ENCODE peak calls at places on chromosome 1, in five cellular contexts. G is H9, X is NCI-H1105 treated with DMSO at 0.1 percent for 48 hours, M is endothelial cell, B is fibroblast of mammary gland. L is an unnamed sample.

GRCh38 chr1:157069596-157069995 is 24.1 kb upstream of the ARHGEF11 start:
- DNase-seq in G (no peak), B (no peak), M (no peak), X (no peak), L (no peak)

GRCh38 chr1:203229471-203230178 is at the start of gene CHIT1:
- DNase-seq in B (peak; percentile 34), M (no peak), G (no peak), X (no peak), L (no peak)

GRCh38 chr1:6447818-6448748 is 17.9 kb downstream of the TNFRSF25 start:
- DNase-seq in M (no peak), X (peak; percentile 96), B (no peak), G (peak; percentile 98), L (no peak)

GRCh38 chr1:248695451-248696132 is 7.0 kb downstream of the OR14I1 start:
- DNase-seq in B (peak; percentile 3), G (no peak), X (no peak), M (no peak), L (no peak)

GRCh38 chr1:228350831-228351781 is 55.5 kb downstream of the TRIM11 start:
- DNase-seq in B (no peak), M (no peak), G (no peak), X (no peak), L (no peak)

GRCh38 chr1:186605762-186606350 is 74.4 kb downstream of the PTGS2 start:
- DNase-seq in G (peak; percentile 79), M (peak; percentile 58), X (peak; percentile 52), B (peak; percentile 73), L (no peak)

GRCh38 chr1:101288491-101288944 is 51.7 kb downstream of the S1PR1 start:
- DNase-seq in X (peak; percentile 69), M (peak; percentile 58), B (peak; percentile 91), G (peak; percentile 43), L (peak; percentile 29)

GRCh38 chr1:22717038-22717758 is 6.6 kb downstream of the EPHB2 start:
- DNase-seq in M (no peak), G (no peak), B (no peak), X (peak; percentile 65), L (no peak)

GRCh38 chr1:41917835-41918449 is 780 bp downstream of the HIVEP3 start:
- DNase-seq in B (no peak), X (peak; percentile 64), G (peak; percentile 56), M (peak; percentile 44), L (no peak)

GRCh38 chr1:234288946-234289345 is 84.3 kb upstream of the COA6 start:
- DNase-seq in G (no peak), B (no peak), M (no peak), X (no peak), L (no peak)

GRCh38 chr1:22186316-22186715 is 43.4 kb upstream of the WNT4 start:
- DNase-seq in X (no peak), B (no peak), G (no peak), M (no peak), L (no peak)

GRCh38 chr1:177934927-177935326 is 34.9 kb downstream of the SEC16B start:
- DNase-seq in M (no peak), X (no peak), B (no peak), G (no peak), L (no peak)

GRCh38 chr1:46533179-46533864 is 18.1 kb downstream of the KNCN start:
- DNase-seq in M (peak; percentile 35), X (peak; percentile 68), B (peak; percentile 18), G (no peak), L (no peak)

GRCh38 chr1:29197590-29197924 is 15.9 kb upstream of the SRSF4 start:
- DNase-seq in B (peak; percentile 53), X (peak; percentile 51), M (peak; percentile 27), G (peak; percentile 72), L (no peak)

GRCh38 chr1:174974711-174975111 is 25.0 kb upstream of the CACYBP start:
- DNase-seq in M (no peak), G (no peak), X (no peak), B (peak; percentile 27), L (no peak)

GRCh38 chr1:3014041-3014440 is 7.2 kb upstream of the ACTRT2 start:
- DNase-seq in B (no peak), M (no peak), X (no peak), G (no peak), L (no peak)

GRCh38 chr1:30912913-30913652 is 4.5 kb upstream of the SDC3 start:
- DNase-seq in M (no peak), B (no peak), X (no peak), G (peak; percentile 22), L (no peak)

GRCh38 chr1:159089184-159089791 is 12.7 kb upstream of the AIM2 start:
- DNase-seq in M (no peak), B (no peak), G (no peak), X (peak; percentile 37), L (no peak)

GRCh38 chr1:227257964-227258363 is 60.3 kb downstream of the CDC42BPA start:
- DNase-seq in B (no peak), X (no peak), G (peak; percentile 56), M (no peak), L (no peak)

L was measured in thoracic aorta.